ENCODE peak calls at places on chromosomes 6 and 20, in eight cellular contexts. N is AG10803; G is astrocyte of the cerebellum; Y is astrocyte; B is mucosa of descending colon; L is GM23338; S is left ventricle myocardium inferior; O is CD8-positive, alpha-beta T cell. J is an unnamed sample.

GRCh38 chr20:55135923-55136322 is 660.5 kb downstream of the DOK5 start:
- DNase-seq in N (no peak), B (no peak), L (no peak), O (no peak), G (no peak), S (no peak), Y (no peak), J (no peak)

GRCh38 chr20:1633535-1633934 is 13.7 kb upstream of the SIRPB1 start:
- DNase-seq in L (no peak), S (no peak), N (no peak), Y (peak; percentile 22), O (no peak), B (no peak), G (no peak), J (no peak)

GRCh38 chr20:51156796-51157119 is 133.9 kb upstream of the KCNG1 start:
- DNase-seq in B (no peak), L (no peak), S (no peak), O (no peak), N (peak; percentile 5), G (peak; percentile 31), Y (no peak), J (no peak)

GRCh38 chr6:111626446-111626845 is 20.8 kb upstream of the TRAF3IP2 start:
- DNase-seq in N (peak; percentile 26), B (no peak), S (no peak), Y (no peak), O (no peak), L (no peak), G (no peak), J (no peak)

GRCh38 chr6:115891111-115891669 is 169.5 kb downstream of the FRK start:
- DNase-seq in B (no peak), N (peak; percentile 39), G (peak; percentile 20), O (no peak), L (no peak), S (no peak), Y (peak; percentile 66), J (no peak)

GRCh38 chr20:24935140-24935539 is 13.9 kb upstream of the CST7 start:
- DNase-seq in N (no peak), S (no peak), Y (no peak), O (no peak), B (no peak), L (no peak), G (no peak), J (peak; percentile 29)

GRCh38 chr6:170270984-170271593 is 19.8 kb downstream of the DLL1 start:
- DNase-seq in B (peak; percentile 40), O (no peak), L (no peak), G (no peak), N (no peak), Y (no peak), S (no peak), J (no peak)

GRCh38 chr6:111921108-111921507 is 47.9 kb upstream of the FYN start:
- DNase-seq in S (no peak), O (no peak), B (no peak), Y (no peak), G (no peak), L (peak; percentile 71), N (no peak), J (no peak)

GRCh38 chr6:136284909-136285308 is 4.7 kb downstream of the BCLAF1 start:
- DNase-seq in G (no peak), L (peak; percentile 15), Y (peak; percentile 37), O (no peak), N (peak; percentile 44), B (no peak), S (no peak), J (no peak)

GRCh38 chr6:150599199-150600002 is at the start of gene PLEKHG1:
- DNase-seq in N (peak; percentile 40), S (peak; percentile 80), B (peak; percentile 92), L (peak; percentile 86), O (peak; percentile 18), G (no peak), Y (peak; percentile 32), J (peak; percentile 94)

GRCh38 chr20:34651200-34651599 is 25.7 kb downstream of the PIGU start:
- DNase-seq in L (no peak), S (no peak), G (no peak), O (no peak), B (no peak), Y (no peak), N (no peak), J (no peak)

GRCh38 chr6:35496851-35497570 is at the start of gene TEAD3:
- DNase-seq in L (peak; percentile 92), Y (peak; percentile 22), O (peak; percentile 20), B (peak; percentile 78), S (peak; percentile 64), G (no peak), N (peak; percentile 76), J (peak; percentile 31)

GRCh38 chr6:157058574-157058973 is 264.7 kb downstream of the TMEM242 start:
- DNase-seq in Y (no peak), L (no peak), B (no peak), S (no peak), O (no peak), G (no peak), N (no peak), J (no peak)

GRCh38 chr20:50321797-50322480 is 131.3 kb downstream of the CEBPB start:
- DNase-seq in L (no peak), N (peak; percentile 39), S (no peak), O (no peak), Y (peak; percentile 72), G (no peak), B (no peak), J (peak; percentile 85)

GRCh38 chr6:167047554-167047953 is 48.4 kb downstream of the CEP43 start:
- DNase-seq in S (no peak), O (no peak), N (no peak), L (no peak), G (no peak), Y (no peak), B (peak; percentile 71), J (no peak)

GRCh38 chr6:82385961-82386360 is 22.3 kb downstream of the TPBG start:
- DNase-seq in O (no peak), N (no peak), L (no peak), B (no peak), G (no peak), S (no peak), Y (no peak), J (no peak)

GRCh38 chr6:1310628-1311399 is 1.1 kb upstream of the FOXQ1 start:
- DNase-seq in G (no peak), L (peak; percentile 66), B (peak; percentile 59), Y (no peak), N (no peak), S (no peak), O (no peak), J (peak; percentile 92)

GRCh38 chr20:5504061-5504739 is 187.4 kb upstream of the PROKR2 start:
- DNase-seq in Y (peak; percentile 9), N (peak; percentile 29), L (peak; percentile 43), O (no peak), S (peak; percentile 77), B (peak; percentile 75), G (no peak), J (peak; percentile 18)

GRCh38 chr6:44561062-44561591 is 173.6 kb downstream of the CDC5L start:
- DNase-seq in O (no peak), B (no peak), N (no peak), G (no peak), S (no peak), L (peak; percentile 37), Y (no peak), J (no peak)
- H3K4me3 ChIP-seq in O (no peak overlapping the region), B (no peak overlapping the region), N (no peak overlapping the region), G (no peak overlapping the region), S (no peak overlapping the region), L (no peak overlapping the region), Y (no peak overlapping the region), J (no peak overlapping the region)

GRCh38 chr6:104284872-104285271 is 574.8 kb downstream of the HACE1 start:
- DNase-seq in S (no peak), L (no peak), N (no peak), O (no peak), Y (no peak), B (no peak), G (no peak), J (no peak)

GRCh38 chr6:104286641-104287040 is 573.1 kb downstream of the HACE1 start:
- DNase-seq in O (no peak), S (no peak), L (no peak), N (no peak), B (no peak), G (no peak), Y (no peak), J (no peak)

DNA sequence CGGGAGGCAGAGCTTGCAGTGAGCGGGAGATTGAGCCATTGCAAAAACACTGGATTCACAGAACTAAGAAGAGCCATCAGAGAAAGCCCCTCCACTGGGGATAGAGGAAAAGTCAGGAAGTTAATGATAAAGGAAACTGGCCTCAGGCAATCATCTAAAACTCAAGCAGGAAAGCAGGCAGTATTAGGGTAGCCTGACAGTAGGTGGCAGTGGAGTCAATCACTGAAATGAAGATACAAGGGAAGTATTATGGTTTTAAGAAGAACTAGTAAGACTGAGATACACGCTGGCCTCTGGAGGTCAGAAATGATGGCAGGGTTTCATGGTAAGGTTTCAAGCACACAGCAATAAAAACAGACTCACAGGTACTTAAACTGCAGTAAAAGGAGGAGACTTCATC is 578.3 kb downstream of the HACE1 start:
- DNase-seq in Y (no peak), O (no peak), N (no peak), B (no peak), G (no peak), S (no peak), L (peak; percentile 73), J (no peak)
- TF ChIP-seq CTCF in Y (no peak), O (no peak), N (no peak), B (no peak), G (no peak), S (no peak), L (peak; percentile 67), J (no peak)

DNA sequence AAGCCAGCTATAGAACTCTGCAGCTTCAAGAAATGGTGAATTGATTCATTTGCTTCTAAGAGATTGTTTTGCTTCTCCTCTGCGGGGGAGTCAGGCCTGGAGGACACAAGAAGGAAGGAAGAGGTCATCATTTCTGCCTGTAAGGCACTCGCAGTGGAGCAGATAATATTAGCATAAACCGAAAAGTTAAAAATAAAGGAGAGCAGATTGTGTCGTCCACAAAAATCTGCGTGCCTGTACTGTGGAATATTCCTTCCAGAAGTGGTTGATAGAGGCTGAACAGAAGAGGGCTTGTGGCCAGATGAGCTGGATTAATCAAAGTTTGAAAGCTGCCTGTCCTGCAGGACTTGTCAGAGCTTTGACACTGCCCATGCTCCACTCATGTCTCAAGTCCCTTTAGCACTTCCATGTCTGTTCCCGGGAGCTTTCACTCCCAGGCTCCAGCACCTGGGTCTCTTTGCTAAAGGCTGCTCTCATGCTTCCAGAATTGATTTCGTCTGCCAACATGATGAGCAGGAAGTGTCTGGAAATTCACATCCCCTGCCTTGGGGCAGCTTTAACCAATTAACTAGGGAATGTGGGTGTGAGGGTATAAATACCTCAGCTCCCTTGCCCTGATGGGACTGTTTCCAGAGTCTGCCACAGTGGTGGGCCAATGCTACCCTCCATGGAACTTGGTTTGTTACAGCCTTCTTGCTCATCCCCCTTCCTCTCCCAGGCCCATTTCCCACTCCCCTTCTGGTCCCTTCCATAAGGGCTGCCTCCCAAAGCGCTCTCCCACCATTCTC is 65.1 kb upstream of the STX16 start:
- DNase-seq in Y (no peak), G (no peak), S (no peak), L (no peak), B (no peak), O (no peak), N (peak; percentile 49), J (no peak)
- H3K4me3 ChIP-seq in Y (no peak overlapping the region), G (no peak overlapping the region), S (no peak overlapping the region), L (no peak overlapping the region), B (no peak overlapping the region), O (no peak overlapping the region), N (no peak overlapping the region), J (no peak overlapping the region)

DNA sequence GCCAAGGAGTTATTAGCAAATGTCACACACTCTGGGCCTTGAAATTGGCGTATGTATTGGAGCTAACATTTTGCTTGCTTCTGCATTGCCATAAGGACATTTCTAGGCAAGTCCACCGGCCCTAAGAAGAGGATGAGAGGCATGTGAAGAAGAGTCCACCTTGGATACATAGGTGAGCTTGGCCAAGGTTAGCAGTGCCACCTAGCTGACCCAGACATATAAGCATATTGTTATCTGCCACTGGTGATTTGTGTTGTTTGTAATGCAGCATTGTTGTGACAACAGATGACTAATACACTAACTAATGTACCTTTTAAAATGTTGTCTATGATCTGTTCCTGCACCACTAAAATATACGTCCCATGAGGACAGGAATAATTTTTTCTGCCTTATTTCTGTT is 24.8 kb upstream of the HLA-DQA2 start:
- DNase-seq in L (no peak), O (no peak), N (no peak), G (no peak), B (no peak), Y (no peak), S (no peak), J (no peak)
- TF ChIP-seq CTCF in L (peak; percentile 11), O (no peak), N (no peak), G (no peak), B (no peak), Y (no peak), S (no peak), J (no peak)

J was measured in lower leg skin.